ENCODE peak calls at places on chromosomes 4 and X, in seven cellular contexts. T is kidney epithelial cell, S is breast epithelium, U is colonic mucosa, F is GM12865, X is cardiac muscle cell, V is AG04450. G is an unnamed sample.

GRCh38 chr4:102586644-102587021 is 85.5 kb downstream of the NFKB1 start:
- DNase-seq in T (no peak), S (no peak), U (no peak), F (peak; percentile 60), X (no peak), V (no peak), G (no peak)

GRCh38 chr4:180767330-180767729 is 1475.9 kb upstream of the TENM3 start:
- DNase-seq in T (no peak), S (no peak), U (no peak), F (no peak), X (peak; percentile 46), V (no peak), G (no peak)

GRCh38 chr4:139528377-139529005 is 27.5 kb downstream of the SETD7 start:
- DNase-seq in T (peak; percentile 32), S (no peak), U (peak; percentile 29), F (peak; percentile 79), X (no peak), V (peak; percentile 87), G (peak; percentile 63)

GRCh38 chr4:150591284-150591874 is 9.4 kb downstream of the MAB21L2 start:
- DNase-seq in T (no peak), S (no peak), U (no peak), F (no peak), X (peak; percentile 8), V (no peak), G (no peak)

GRCh38 chrX:140163376-140164159 is 198.2 kb upstream of the CXorf66 start:
- DNase-seq in T (no peak), S (no peak), U (no peak), F (no peak), X (no peak), V (no peak), G (no peak)

GRCh38 chr4:133584714-133585113 is 435.6 kb downstream of the PCDH10 start:
- DNase-seq in T (no peak), S (no peak), U (no peak), F (no peak), X (no peak), V (no peak), G (no peak)

GRCh38 chrX:86014421-86014820 is 32.9 kb downstream of the CHM start:
- DNase-seq in T (no peak), S (no peak), U (peak; percentile 19), F (no peak), X (no peak), V (no peak), G (no peak)

GRCh38 chrX:40411350-40412111 is 169.2 kb upstream of the ATP6AP2 start:
- DNase-seq in T (no peak), S (no peak), U (no peak), F (peak; percentile 60), X (no peak), V (no peak), G (no peak)

GRCh38 chrX:40095588-40096394 is 2.0 kb downstream of the BCOR start:
- DNase-seq in T (no peak), S (no peak), U (no peak), F (peak; percentile 46), X (no peak), V (no peak), G (no peak)

GRCh38 chrX:1093586-1094538 is 118.6 kb downstream of the CRLF2 start:
- DNase-seq in T (no peak), S (peak; percentile 48), U (no peak), F (no peak), X (no peak), V (no peak), G (no peak)

GRCh38 chr4:7956306-7957112 is 16.8 kb upstream of the AFAP1 start:
- DNase-seq in T (no peak), S (no peak), U (no peak), F (no peak), X (no peak), V (no peak), G (no peak)

GRCh38 chr4:13547563-13548041 is 3.3 kb upstream of the NKX3-2 start:
- DNase-seq in T (no peak), S (no peak), U (no peak), F (peak; percentile 46), X (peak; percentile 53), V (no peak), G (no peak)

DNA sequence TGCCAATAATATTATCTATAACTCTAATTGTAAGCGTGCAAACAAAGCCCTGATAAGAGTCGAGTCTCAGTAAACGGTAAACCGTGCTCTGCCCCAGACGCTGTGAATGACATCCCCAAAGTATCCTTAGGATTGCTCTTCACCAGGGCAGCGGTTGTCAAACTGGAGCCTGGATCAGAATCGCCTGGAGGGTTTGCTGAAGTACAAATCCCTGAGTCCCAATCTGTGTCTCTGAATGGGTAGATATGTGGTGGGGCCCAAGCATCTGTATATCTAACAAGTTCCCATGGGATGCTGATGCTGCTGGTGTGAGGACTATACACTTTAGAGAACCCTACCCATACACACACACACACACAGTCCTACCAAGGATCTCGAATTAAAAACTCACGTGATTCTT is 813 bp upstream of the APBB2 start:
- DNase-seq in T (no peak), S (no peak), U (peak; percentile 28), F (no peak), X (no peak), V (no peak), G (no peak)
- H3K4me3 ChIP-seq in T (no peak overlapping the region), S (peak overlapping the region; percentile 87), U (peak overlapping the region; percentile 63), F (no peak overlapping the region), X (no peak overlapping the region), V (no peak overlapping the region), G (no peak overlapping the region)

DNA sequence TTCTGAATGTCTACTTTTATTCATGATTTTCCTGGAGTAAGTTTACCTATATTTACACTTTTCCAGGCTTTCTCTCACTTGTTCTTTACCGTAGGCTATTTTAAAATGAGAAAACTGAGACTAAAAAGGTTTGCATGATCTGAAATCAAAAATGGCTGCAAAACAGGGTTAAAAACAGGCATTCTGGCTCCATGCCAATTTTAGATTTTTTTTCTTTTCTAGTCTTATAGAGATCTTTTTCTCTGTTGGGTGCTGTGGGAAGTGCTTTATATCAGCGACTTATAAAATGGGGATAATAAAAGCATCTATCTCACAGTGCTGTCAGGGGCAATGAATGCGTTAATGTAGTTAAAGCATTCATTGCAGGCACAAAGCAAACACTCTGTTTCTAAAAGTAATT is 294.8 kb downstream of the PACRGL start:
- DNase-seq in T (no peak), S (no peak), U (no peak), F (no peak), X (no peak), V (no peak), G (no peak)
- TF ChIP-seq CTCF in T (no peak), S (no peak), U (no peak), F (no peak), X (no peak), V (no peak), G (no peak)

GRCh38 chr4:109432676-109433075 is 939 bp upstream of the SEC24B start:
- DNase-seq in T (no peak), S (no peak), U (no peak), F (peak; percentile 12), X (no peak), V (peak; percentile 39), G (no peak)
- H3K4me3 ChIP-seq in T (peak overlapping the region; percentile 83), S (peak overlapping the region; percentile 68), U (peak overlapping the region; percentile 80), F (peak overlapping the region; percentile 72), X (peak overlapping the region; percentile 84), V (peak overlapping the region; percentile 81), G (peak overlapping the region; percentile 62)

GRCh38 chr4:169723207-169723606 is 34.5 kb downstream of the HPF1 start:
- DNase-seq in T (no peak), S (no peak), U (no peak), F (no peak), X (peak; percentile 7), V (no peak), G (no peak)
- TF ChIP-seq CTCF in T (peak; percentile 20), S (no peak), U (no peak), F (no peak), X (peak; percentile 25), V (peak; percentile 39), G (peak; percentile 21)

DNA sequence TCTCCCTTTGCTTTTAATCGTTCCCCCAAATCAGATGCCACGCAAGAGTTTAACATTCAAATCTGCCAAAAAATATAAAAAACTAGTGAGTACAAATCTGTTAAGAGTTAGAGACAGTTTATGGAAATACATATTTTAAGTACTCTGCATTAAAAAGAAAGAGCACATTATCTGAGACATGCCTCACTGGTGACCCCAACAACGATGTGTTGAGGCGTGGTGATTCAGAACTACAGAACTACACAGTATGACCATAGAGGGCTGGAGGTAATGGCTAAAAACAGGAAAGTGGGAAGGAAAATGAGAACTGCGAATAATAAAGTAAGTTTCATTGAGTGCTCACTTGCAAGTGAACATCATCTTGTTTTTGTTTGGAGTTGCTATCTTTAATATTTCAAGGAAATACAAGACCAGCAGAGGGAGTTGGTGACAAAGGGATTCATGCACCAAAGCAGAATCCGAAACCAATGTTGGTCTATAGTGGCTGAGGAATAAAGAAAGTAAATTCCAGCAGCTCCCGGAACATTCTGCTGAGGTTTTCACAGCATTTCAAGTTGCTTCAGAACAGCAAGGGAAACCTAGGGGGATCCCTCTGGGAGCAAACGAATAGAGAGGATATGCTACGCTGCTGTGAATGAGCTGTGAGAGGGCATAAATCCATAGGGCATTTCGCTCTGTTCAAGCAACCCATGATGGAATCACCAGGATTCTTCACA is 92.2 kb downstream of the DCHS2 start:
- DNase-seq in T (peak; percentile 10), S (no peak), U (no peak), F (no peak), X (peak; percentile 40), V (no peak), G (no peak)
- H3K4me3 ChIP-seq in T (no peak overlapping the region), S (peak overlapping the region; percentile 38), U (no peak overlapping the region), F (no peak overlapping the region), X (no peak overlapping the region), V (no peak overlapping the region), G (no peak overlapping the region)

GRCh38 chr4:19026281-19026680 is 1004.7 kb upstream of the LCORL start:
- DNase-seq in T (no peak), S (no peak), U (no peak), F (no peak), X (no peak), V (no peak), G (no peak)
- TF ChIP-seq CTCF in T (peak; percentile 2), S (no peak), U (no peak), F (no peak), X (no peak), V (no peak), G (no peak)

G was measured in HFF-Myc.